ENCODE peak calls at places on chromosomes 16 and 17, in five cellular contexts. Q, I, O, F and C are unnamed samples.

GRCh38 chr16:3431779-3432219 is 11.5 kb downstream of the ZNF597 start:
- DNase-seq in Q (no peak), I (no peak), O (no peak), F (no peak), C (no peak)

GRCh38 chr17:66381701-66382362 is 79.4 kb downstream of the PRKCA start:
- DNase-seq in Q (no peak), I (no peak), O (no peak), F (no peak), C (no peak)

GRCh38 chr17:15414502-15415348 is 52.7 kb downstream of the CDRT4 start:
- DNase-seq in Q (no peak), I (no peak), O (no peak), F (no peak), C (peak; percentile 13)

GRCh38 chr16:67415872-67416793 is at the start of gene ZDHHC1:
- DNase-seq in Q (peak; percentile 14), I (peak; percentile 86), O (peak; percentile 88), F (peak; percentile 61), C (peak; percentile 89)

GRCh38 chr16:29665294-29666077 is 2.4 kb downstream of the SPN start:
- DNase-seq in Q (peak; percentile 40), I (no peak), O (no peak), F (no peak), C (no peak)

GRCh38 chr17:77282524-77283515 is 142.1 kb downstream of the SEC14L1 start:
- DNase-seq in Q (peak; percentile 28), I (no peak), O (peak; percentile 76), F (peak; percentile 72), C (peak; percentile 46)

GRCh38 chr17:38364741-38365140 is 13.1 kb downstream of the SOCS7 start:
- DNase-seq in Q (no peak), I (no peak), O (no peak), F (no peak), C (no peak)

GRCh38 chr17:77376795-77377751 is 236.3 kb downstream of the SEC14L1 start:
- DNase-seq in Q (no peak), I (no peak), O (peak; percentile 54), F (no peak), C (no peak)

GRCh38 chr17:11553135-11553534 is 45.1 kb upstream of the DNAH9 start:
- DNase-seq in Q (no peak), I (no peak), O (no peak), F (no peak), C (no peak)

GRCh38 chr16:87436225-87437172 is 44.4 kb downstream of the MAP1LC3B start:
- DNase-seq in Q (no peak), I (no peak), O (no peak), F (no peak), C (no peak)

GRCh38 chr17:37069087-37069486 is 120.3 kb downstream of the AATF start:
- DNase-seq in Q (no peak), I (no peak), O (no peak), F (no peak), C (no peak)

GRCh38 chr16:19997734-19998133 is 76.0 kb downstream of the GPR139 start:
- DNase-seq in Q (no peak), I (no peak), O (no peak), F (no peak), C (no peak)

GRCh38 chr17:35713069-35713728 is 18.2 kb upstream of the RASL10B start:
- DNase-seq in Q (no peak), I (no peak), O (no peak), F (no peak), C (no peak)

GRCh38 chr17:41484920-41485904 is 4.3 kb upstream of the KRT35 start:
- DNase-seq in Q (no peak), I (no peak), O (no peak), F (no peak), C (no peak)

GRCh38 chr17:9825751-9826150 is at the start of gene GLP2R:
- DNase-seq in Q (no peak), I (no peak), O (no peak), F (no peak), C (no peak)

GRCh38 chr16:86862596-86862995 is 284.2 kb downstream of the FOXL1 start:
- DNase-seq in Q (no peak), I (no peak), O (peak; percentile 53), F (no peak), C (no peak)

GRCh38 chr16:57941016-57941656 is 29.8 kb downstream of the CNGB1 start:
- DNase-seq in Q (no peak), I (no peak), O (no peak), F (peak; percentile 39), C (no peak)

GRCh38 chr16:46709464-46709863 is 20.0 kb downstream of the ORC6 start:
- DNase-seq in Q (no peak), I (no peak), O (no peak), F (no peak), C (no peak)
- TF ChIP-seq EZH2phosphoT487 in Q (no peak), I (no peak), O (no peak), F (no peak), C (no peak)

DNA sequence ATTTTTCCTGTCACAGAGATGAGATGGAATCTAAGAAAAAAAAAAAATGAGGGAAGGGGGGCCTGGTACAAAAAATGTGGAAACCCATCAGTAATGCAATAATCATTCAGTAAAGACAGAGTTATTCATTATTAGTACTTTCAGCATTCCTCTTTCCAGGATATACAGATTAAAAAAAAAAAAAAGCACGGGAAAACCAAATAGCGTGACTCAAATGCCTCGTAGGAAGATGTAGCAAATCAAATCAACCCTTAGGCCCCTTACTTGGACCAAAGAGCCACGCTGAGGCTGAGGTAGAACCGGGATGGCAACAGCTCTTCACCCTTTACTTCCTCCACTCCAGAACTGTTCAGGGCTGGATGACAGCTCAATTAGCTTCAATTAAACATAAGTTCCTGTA is 52.5 kb downstream of the SMG6 start:
- DNase-seq in Q (no peak), I (no peak), O (no peak), F (no peak), C (no peak)
- H2AFZ ChIP-seq in Q (no peak overlapping the region), I (no peak overlapping the region), O (no peak overlapping the region), F (no peak overlapping the region), C (no peak overlapping the region)

DNA sequence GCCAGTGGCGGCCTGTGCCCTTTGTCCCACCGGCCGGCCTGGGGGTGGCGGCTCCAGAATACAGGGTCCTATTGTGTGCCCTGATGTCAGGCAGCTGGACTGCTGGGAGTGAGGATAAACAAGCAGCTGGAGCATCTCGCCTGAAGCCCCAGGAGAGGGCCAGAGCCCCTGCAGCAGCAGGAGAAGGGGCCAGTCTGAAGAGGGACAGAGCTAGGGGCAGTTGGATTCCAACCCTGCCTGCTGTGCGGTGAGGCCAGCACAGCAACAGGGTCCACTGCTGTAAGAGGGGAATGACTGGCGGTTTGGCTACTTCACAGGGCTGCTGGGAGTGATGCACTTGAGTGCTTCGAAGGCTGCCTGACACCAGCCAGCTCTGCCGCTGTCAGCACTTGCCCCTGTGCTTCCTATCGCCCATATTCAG is 25.0 kb downstream of the RAB11FIP4 start:
- DNase-seq in Q (no peak), I (no peak), O (no peak), F (no peak), C (peak; percentile 72)
- TF ChIP-seq EZH2phosphoT487 in Q (no peak), I (no peak), O (no peak), F (no peak), C (no peak)

GRCh38 chr17:56838687-56839086 is 4.7 kb downstream of the DGKE start:
- DNase-seq in Q (no peak), I (no peak), O (no peak), F (no peak), C (no peak)

GRCh38 chr17:56845934-56846333 is 12.0 kb downstream of the DGKE start:
- DNase-seq in Q (no peak), I (no peak), O (no peak), F (no peak), C (no peak)

DNA sequence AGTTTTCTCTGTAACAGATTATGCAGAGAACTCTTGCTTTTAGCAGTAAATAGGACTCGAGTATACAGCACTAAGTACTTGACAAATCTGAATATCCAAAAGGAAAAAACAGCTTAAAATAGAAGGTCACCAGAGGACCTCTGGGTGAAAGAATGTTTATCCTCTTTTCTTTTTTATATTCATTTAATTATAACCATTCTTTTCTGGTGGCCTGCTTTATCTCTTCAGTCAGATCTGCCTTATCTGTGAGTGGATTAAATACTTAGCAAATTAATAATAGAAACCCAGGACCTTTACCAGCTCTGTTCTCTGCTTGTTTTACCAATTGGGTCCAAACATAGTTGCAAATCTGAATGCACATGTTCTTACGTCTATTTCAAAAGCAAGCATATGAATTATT is 8.6 kb downstream of the DGKE start:
- DNase-seq in Q (no peak), I (no peak), O (no peak), F (no peak), C (no peak)
- H2AFZ ChIP-seq in Q (no peak overlapping the region), I (no peak overlapping the region), O (no peak overlapping the region), F (no peak overlapping the region), C (no peak overlapping the region)

GRCh38 chr17:57522436-57523005 is 222.6 kb downstream of the CCDC182 start:
- DNase-seq in Q (no peak), I (no peak), O (no peak), F (no peak), C (no peak)
- TF ChIP-seq EZH2phosphoT487 in Q (no peak), I (no peak), O (no peak), F (no peak), C (no peak)

GRCh38 chr17:63120406-63120805 is 154.4 kb downstream of the TANC2 start:
- DNase-seq in Q (no peak), I (no peak), O (no peak), F (peak; percentile 60), C (no peak)
- H2AFZ ChIP-seq in Q (no peak overlapping the region), I (no peak overlapping the region), O (no peak overlapping the region), F (no peak overlapping the region), C (no peak overlapping the region)

DNA sequence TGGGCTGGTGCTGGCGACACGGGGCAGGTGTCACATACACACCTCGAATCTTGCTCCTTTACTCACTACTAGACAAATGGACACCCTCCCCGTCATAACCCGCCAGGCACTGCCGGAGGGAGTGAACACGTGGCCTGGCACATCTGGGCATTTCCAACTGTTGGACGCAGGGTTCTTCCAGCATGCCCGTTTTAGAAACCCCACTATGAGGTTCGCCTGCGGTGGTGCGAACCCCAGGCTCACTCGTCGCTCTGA is 6.8 kb upstream of the CEP131 start:
- DNase-seq in Q (no peak), I (no peak), O (no peak), F (no peak), C (no peak)
- TF ChIP-seq EZH2phosphoT487 in Q (no peak), I (no peak), O (no peak), F (no peak), C (no peak)

DNA sequence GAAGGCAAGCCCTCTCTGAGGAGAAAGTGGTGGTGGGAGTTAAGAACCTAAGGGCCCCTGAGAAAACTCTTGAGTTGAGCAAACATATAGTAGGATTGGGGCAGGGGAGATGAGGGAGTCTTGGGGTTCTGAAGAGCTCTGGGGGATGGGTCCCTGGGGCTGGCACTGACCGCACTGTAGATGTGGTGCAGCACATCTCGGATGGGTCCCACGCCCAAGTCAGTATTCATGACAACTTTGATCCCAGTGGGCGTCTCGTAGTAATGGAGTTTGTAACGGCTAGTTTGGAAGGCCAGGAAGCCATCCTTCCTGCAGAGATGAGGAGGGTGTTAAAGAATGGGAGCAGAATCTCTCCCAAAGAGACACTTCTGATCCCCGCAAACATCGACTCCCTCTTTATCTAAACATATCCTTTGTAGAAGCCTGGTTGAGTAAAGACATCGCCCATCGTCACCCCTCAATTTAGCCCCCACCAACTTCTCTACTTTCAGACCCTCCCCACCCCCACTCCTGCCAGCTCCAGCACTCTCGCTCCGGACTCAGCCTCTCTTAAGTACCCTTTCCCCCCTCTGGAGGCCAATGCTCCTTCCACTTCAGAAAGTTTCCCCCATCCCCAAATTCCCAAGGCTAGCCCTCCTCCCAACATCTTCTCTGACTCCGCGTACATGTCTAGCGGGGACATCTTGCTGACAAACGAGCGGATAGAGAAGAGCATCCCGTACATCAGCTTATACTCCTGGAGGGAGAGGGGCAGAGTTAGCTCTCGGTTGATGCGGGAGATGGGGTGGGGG is 710 bp downstream of the TRAPPC1 start:
- DNase-seq in Q (no peak), I (peak; percentile 41), O (no peak), F (no peak), C (no peak)
- H2AFZ ChIP-seq in Q (peak overlapping the region; percentile 74), I (peak overlapping the region; percentile 98), O (peak overlapping the region; percentile 38), F (peak overlapping the region; percentile 83), C (peak overlapping the region; percentile 46)